ENCODE peak calls at places on chromosomes 2 and 18, in nine cellular contexts. U is iPS DF 19.7; Z is suprapubic skin; E is RWPE1; I is effector memory CD8-positive, alpha-beta T cell; A is hypothalamus; Q is amniotic stem cell; H is WERI-Rb-1; O is ovary. G is an unnamed sample.

GRCh38 chr2:187338679-187339121 is 109.4 kb downstream of the CALCRL start:
- DNase-seq in Q (no peak), Z (no peak), A (no peak), I (no peak), E (no peak), U (no peak), H (no peak), O (no peak), G (no peak)

GRCh38 chr2:66171530-66171929 is 263.4 kb upstream of the MEIS1 start:
- DNase-seq in U (no peak), H (no peak), O (no peak), E (no peak), Z (no peak), Q (no peak), A (no peak), I (no peak), G (no peak)

GRCh38 chr2:113851640-113852039 is 38.2 kb upstream of the ACTR3 start:
- DNase-seq in Z (no peak), Q (no peak), H (no peak), U (no peak), O (peak; percentile 17), A (no peak), I (no peak), E (no peak), G (no peak)

GRCh38 chr2:239026711-239027430 is 179.0 kb downstream of the TWIST2 start:
- DNase-seq in Z (peak; percentile 58), E (no peak), O (no peak), U (no peak), Q (no peak), H (peak; percentile 20), A (no peak), I (no peak), G (no peak)

GRCh38 chr18:12630136-12630535 is 27.8 kb downstream of the SPIRE1 start:
- DNase-seq in Q (no peak), O (no peak), U (no peak), I (no peak), A (no peak), Z (no peak), H (no peak), E (no peak), G (no peak)

GRCh38 chr2:86584164-86584913 is 21.1 kb upstream of the CHMP3 start:
- DNase-seq in Z (no peak), A (no peak), Q (no peak), H (no peak), U (no peak), I (no peak), O (no peak), E (no peak), G (no peak)

GRCh38 chr2:44793322-44793870 is 148.1 kb upstream of the SIX3 start:
- DNase-seq in Q (no peak), Z (no peak), U (no peak), A (no peak), I (no peak), E (no peak), O (no peak), H (no peak), G (no peak)

GRCh38 chr2:37851428-37851827 is 73.7 kb upstream of the RMDN2 start:
- DNase-seq in Z (no peak), H (no peak), U (no peak), Q (no peak), O (no peak), A (no peak), E (no peak), I (no peak), G (no peak)

GRCh38 chr2:33395660-33396249 is 80.7 kb upstream of the RASGRP3 start:
- DNase-seq in Z (no peak), O (no peak), Q (no peak), U (no peak), I (peak; percentile 43), H (peak; percentile 71), A (no peak), E (no peak), G (no peak)

GRCh38 chr2:218277921-218278320 is 7.6 kb downstream of the PNKD start:
- DNase-seq in A (no peak), I (no peak), E (no peak), Z (no peak), O (no peak), H (no peak), Q (no peak), U (no peak), G (no peak)

GRCh38 chr2:104976603-104977120 is 61.2 kb upstream of the MRPS9 start:
- DNase-seq in I (peak; percentile 12), A (no peak), U (peak; percentile 50), O (no peak), E (no peak), H (peak; percentile 15), Q (no peak), Z (no peak), G (no peak)

G was measured in coronary artery.